ENCODE peak calls at places on chromosomes 11 and 22, in four cellular contexts. One of them, this sample, is unnamed.

GRCh38 chr11:47330002-47330911 is 22.2 kb downstream of the MYBPC3 start:
- DNase-seq in lung microvascular endothelial cell: peak
- DNase-seq in A172: no peak
- DNase-seq in mammary epithelial cell: no peak
- DNase-seq in this sample: peak

GRCh38 chr22:22955866-22956535 is 68.4 kb downstream of the IGLL5 start:
- DNase-seq in lung microvascular endothelial cell: peak
- DNase-seq in mammary epithelial cell: peak
- DNase-seq in A172: peak
- DNase-seq in this sample: no peak

GRCh38 chr22:39518996-39519680 is 1.2 kb upstream of the ATF4 start:
- DNase-seq in A172: no peak
- DNase-seq in mammary epithelial cell: no peak
- DNase-seq in lung microvascular endothelial cell: peak
- DNase-seq in this sample: peak

GRCh38 chr22:20957691-20958440 is 9.2 kb upstream of the AIFM3 start:
- DNase-seq in lung microvascular endothelial cell: no peak
- DNase-seq in A172: no peak
- DNase-seq in mammary epithelial cell: no peak
- DNase-seq in this sample: no peak

GRCh38 chr11:94737171-94737611 is 31.0 kb upstream of the AMOTL1 start:
- DNase-seq in A172: peak
- DNase-seq in mammary epithelial cell: no peak
- DNase-seq in lung microvascular endothelial cell: no peak
- DNase-seq in this sample: no peak

GRCh38 chr11:14300661-14301304 is 58.2 kb downstream of the RRAS2 start:
- DNase-seq in lung microvascular endothelial cell: peak
- DNase-seq in A172: peak
- DNase-seq in mammary epithelial cell: peak
- DNase-seq in this sample: peak

GRCh38 chr11:126007263-126007662 is 55.4 kb downstream of the CDON start:
- DNase-seq in lung microvascular endothelial cell: no peak
- DNase-seq in A172: peak
- DNase-seq in mammary epithelial cell: peak
- DNase-seq in this sample: no peak

GRCh38 chr11:116384407-116384806 is 388.4 kb downstream of the BUD13 start:
- DNase-seq in lung microvascular endothelial cell: no peak
- DNase-seq in A172: no peak
- DNase-seq in mammary epithelial cell: no peak
- DNase-seq in this sample: no peak

GRCh38 chr22:20403779-20404140 is 9.8 kb downstream of the ZNF74 start:
- DNase-seq in mammary epithelial cell: no peak
- DNase-seq in lung microvascular endothelial cell: no peak
- DNase-seq in A172: no peak
- DNase-seq in this sample: peak

GRCh38 chr11:79087957-79088318 is 352.9 kb downstream of the TENM4 start:
- DNase-seq in lung microvascular endothelial cell: no peak
- DNase-seq in mammary epithelial cell: no peak
- DNase-seq in A172: no peak
- DNase-seq in this sample: no peak

GRCh38 chr11:11535611-11536010 is 86.2 kb downstream of the GALNT18 start:
- DNase-seq in lung microvascular endothelial cell: peak
- DNase-seq in A172: no peak
- DNase-seq in mammary epithelial cell: no peak
- DNase-seq in this sample: no peak

GRCh38 chr22:19694696-19695095 is 19.6 kb upstream of the SEPTIN5 start:
- DNase-seq in A172: no peak
- DNase-seq in mammary epithelial cell: no peak
- DNase-seq in lung microvascular endothelial cell: no peak
- DNase-seq in this sample: no peak

GRCh38 chr11:129402196-129402595 is 26.5 kb downstream of the BARX2 start:
- DNase-seq in A172: no peak
- DNase-seq in lung microvascular endothelial cell: no peak
- DNase-seq in mammary epithelial cell: no peak
- DNase-seq in this sample: no peak

GRCh38 chr11:93857413-93858185 is 7.2 kb upstream of the VSTM5 start:
- DNase-seq in mammary epithelial cell: no peak
- DNase-seq in lung microvascular endothelial cell: no peak
- DNase-seq in A172: no peak
- DNase-seq in this sample: no peak

GRCh38 chr11:118175031-118175531 is 1.4 kb downstream of the SCN2B start:
- DNase-seq in lung microvascular endothelial cell: no peak
- DNase-seq in mammary epithelial cell: peak
- DNase-seq in A172: no peak
- DNase-seq in this sample: no peak

GRCh38 chr11:13344818-13345217 is 67.2 kb downstream of the BMAL1 start:
- DNase-seq in A172: peak
- DNase-seq in lung microvascular endothelial cell: no peak
- DNase-seq in mammary epithelial cell: no peak
- DNase-seq in this sample: no peak

GRCh38 chr11:127103586-127104388 is 103.2 kb upstream of the KIRREL3 start:
- DNase-seq in A172: no peak
- DNase-seq in lung microvascular endothelial cell: no peak
- DNase-seq in mammary epithelial cell: no peak
- DNase-seq in this sample: no peak

GRCh38 chr11:111944139-111944538 is 7.0 kb downstream of the DIXDC1 start:
- DNase-seq in mammary epithelial cell: peak
- DNase-seq in A172: no peak
- DNase-seq in lung microvascular endothelial cell: no peak
- DNase-seq in this sample: no peak

GRCh38 chr11:44766112-44766971 is 39.6 kb downstream of the TSPAN18 start:
- DNase-seq in A172: peak
- DNase-seq in lung microvascular endothelial cell: no peak
- DNase-seq in mammary epithelial cell: no peak
- DNase-seq in this sample: peak

GRCh38 chr11:72758304-72758689 is 6.1 kb upstream of the ARAP1 start:
- DNase-seq in lung microvascular endothelial cell: no peak
- DNase-seq in A172: peak
- DNase-seq in mammary epithelial cell: no peak
- DNase-seq in this sample: no peak

GRCh38 chr11:3037945-3038271 is 19.3 kb downstream of the CARS1 start:
- DNase-seq in mammary epithelial cell: no peak
- DNase-seq in A172: no peak
- DNase-seq in lung microvascular endothelial cell: no peak
- DNase-seq in this sample: no peak

GRCh38 chr11:71252434-71252781 is at the start of gene SHANK2:
- DNase-seq in A172: no peak
- DNase-seq in mammary epithelial cell: no peak
- DNase-seq in lung microvascular endothelial cell: no peak
- DNase-seq in this sample: no peak

GRCh38 chr22:30246962-30247376 is 410 bp upstream of the LIF start:
- DNase-seq in mammary epithelial cell: no peak
- DNase-seq in lung microvascular endothelial cell: no peak
- DNase-seq in A172: no peak
- DNase-seq in this sample: no peak

GRCh38 chr11:61756452-61757212 is 4.2 kb downstream of the MYRF start:
- DNase-seq in mammary epithelial cell: no peak
- DNase-seq in A172: peak
- DNase-seq in lung microvascular endothelial cell: peak
- DNase-seq in this sample: no peak

GRCh38 chr11:18223937-18224387 is 12.6 kb downstream of the SAA4 start:
- DNase-seq in lung microvascular endothelial cell: no peak
- DNase-seq in A172: no peak
- DNase-seq in mammary epithelial cell: no peak
- DNase-seq in this sample: no peak

GRCh38 chr11:45075952-45076351 is 70.5 kb upstream of the PRDM11 start:
- DNase-seq in lung microvascular endothelial cell: no peak
- DNase-seq in A172: no peak
- DNase-seq in mammary epithelial cell: no peak
- DNase-seq in this sample: no peak

GRCh38 chr11:122976734-122977454 is 4.7 kb downstream of the BSX start:
- DNase-seq in A172: no peak
- DNase-seq in lung microvascular endothelial cell: no peak
- DNase-seq in mammary epithelial cell: no peak
- DNase-seq in this sample: no peak

GRCh38 chr22:23549198-23549595 is 30.9 kb downstream of the IGLL1 start:
- DNase-seq in lung microvascular endothelial cell: no peak
- DNase-seq in mammary epithelial cell: no peak
- DNase-seq in A172: no peak
- DNase-seq in this sample: peak

GRCh38 chr11:120222916-120223315 is 12.1 kb downstream of the OAF start:
- DNase-seq in lung microvascular endothelial cell: no peak
- DNase-seq in A172: no peak
- DNase-seq in mammary epithelial cell: no peak
- DNase-seq in this sample: no peak

GRCh38 chr11:34346551-34346950 is 11.3 kb downstream of the ABTB2 start:
- DNase-seq in lung microvascular endothelial cell: no peak
- DNase-seq in mammary epithelial cell: peak
- DNase-seq in A172: peak
- DNase-seq in this sample: peak

GRCh38 chr22:22743128-22743760 is 98.8 kb downstream of the GGTLC2 start:
- DNase-seq in A172: no peak
- DNase-seq in mammary epithelial cell: no peak
- DNase-seq in lung microvascular endothelial cell: no peak
- DNase-seq in this sample: no peak

GRCh38 chr11:28542556-28542955 is 434.4 kb downstream of the METTL15 start:
- DNase-seq in A172: no peak
- DNase-seq in lung microvascular endothelial cell: no peak
- DNase-seq in mammary epithelial cell: no peak
- DNase-seq in this sample: no peak